ENCODE peak calls at places on chromosomes 13 and 19, in eight cellular contexts. V is CD4-positive, alpha-beta T cell; S is CD4-positive, CD25-positive, alpha-beta regulatory T cell; C is kidney; U is iPS DF 6.9; Z is psoas muscle; A is mammary epithelial cell; E is uterus. R is an unnamed sample.

GRCh38 chr13:112241288-112241687 is 134.9 kb upstream of the SPACA7 start:
- DNase-seq in C (no peak), A (no peak), U (no peak), S (no peak), V (no peak), Z (no peak), E (no peak), R (no peak)

GRCh38 chr13:110455941-110456340 is 105.6 kb downstream of the RAB20 start:
- DNase-seq in U (peak; percentile 79), C (peak; percentile 89), E (peak; percentile 67), Z (peak; percentile 72), V (peak; percentile 32), A (peak; percentile 67), S (peak; percentile 79), R (no peak)

GRCh38 chr19:55642153-55643002 is 1.1 kb upstream of the ZNF581 start:
- DNase-seq in U (no peak), A (no peak), S (peak; percentile 42), Z (no peak), E (no peak), C (peak; percentile 90), V (no peak), R (no peak)

GRCh38 chr13:50915562-50915961 is 6.0 kb downstream of the RNASEH2B start:
- DNase-seq in C (no peak), V (no peak), E (no peak), A (no peak), U (no peak), Z (no peak), S (peak; percentile 39), R (no peak)

GRCh38 chr19:45125975-45126493 is 33.1 kb downstream of the PPP1R37 start:
- DNase-seq in S (peak; percentile 73), U (peak; percentile 57), E (no peak), C (no peak), Z (peak; percentile 65), A (peak; percentile 39), V (peak; percentile 58), R (peak; percentile 12)

GRCh38 chr13:67914535-67914934 is 684.4 kb upstream of the PCDH9 start:
- DNase-seq in E (no peak), V (no peak), U (no peak), C (peak; percentile 60), A (no peak), Z (no peak), S (no peak), R (no peak)

GRCh38 chr13:31890946-31891345 is 140.6 kb upstream of the FRY start:
- DNase-seq in E (no peak), Z (no peak), A (no peak), S (no peak), U (no peak), C (no peak), V (no peak), R (no peak)

GRCh38 chr19:3359850-3360493 is 6.4 kb upstream of the NFIC start:
- DNase-seq in C (no peak), V (no peak), E (no peak), U (no peak), Z (no peak), A (no peak), S (peak; percentile 49), R (no peak)

GRCh38 chr19:18590273-18591272 is 2.0 kb downstream of the REX1BD start:
- DNase-seq in S (no peak), E (no peak), V (no peak), C (peak; percentile 82), A (peak; percentile 76), U (peak; percentile 99), Z (peak; percentile 76), R (no peak)

GRCh38 chr19:4054471-4055208 is 12.1 kb downstream of the ZBTB7A start:
- DNase-seq in A (no peak), E (no peak), V (no peak), C (peak; percentile 79), S (no peak), U (no peak), Z (no peak), R (no peak)

GRCh38 chr13:93345642-93346220 is 119.1 kb downstream of the GPC6 start:
- DNase-seq in E (no peak), S (no peak), C (no peak), A (no peak), Z (no peak), V (no peak), U (no peak), R (no peak)

GRCh38 chr13:110161112-110161897 is 145.7 kb downstream of the COL4A1 start:
- DNase-seq in E (no peak), V (no peak), A (no peak), C (no peak), Z (no peak), S (no peak), U (no peak), R (no peak)

GRCh38 chr13:50893211-50893852 is 16.3 kb upstream of the RNASEH2B start:
- DNase-seq in S (peak; percentile 91), A (no peak), Z (no peak), V (no peak), U (no peak), C (no peak), E (no peak), R (no peak)

GRCh38 chr13:41178040-41178439 is 16.3 kb downstream of the KBTBD7 start:
- DNase-seq in A (peak; percentile 20), E (no peak), U (no peak), S (no peak), C (no peak), Z (no peak), V (no peak), R (no peak)

GRCh38 chr13:30481241-30481760 is 15.6 kb upstream of the HMGB1 start:
- DNase-seq in S (no peak), U (no peak), V (no peak), C (no peak), E (no peak), Z (no peak), A (peak; percentile 25), R (no peak)

GRCh38 chr19:8370176-8371010 is 6.4 kb downstream of the ANGPTL4 start:
- DNase-seq in A (no peak), U (no peak), V (no peak), C (no peak), E (no peak), S (no peak), Z (no peak), R (no peak)

GRCh38 chr19:8366961-8367326 is 3.0 kb downstream of the ANGPTL4 start:
- DNase-seq in Z (peak; percentile 77), C (no peak), S (no peak), E (peak; percentile 59), A (no peak), U (no peak), V (no peak), R (no peak)

GRCh38 chr19:8367327-8368001 is 3.5 kb downstream of the ANGPTL4 start:
- DNase-seq in E (peak; percentile 85), C (peak; percentile 93), V (no peak), S (no peak), A (peak; percentile 90), U (no peak), Z (peak; percentile 96), R (peak; percentile 43)

GRCh38 chr19:8366121-8366581 is 2.2 kb downstream of the ANGPTL4 start:
- DNase-seq in Z (no peak), A (no peak), V (no peak), E (no peak), S (no peak), C (no peak), U (no peak), R (no peak)

DNA sequence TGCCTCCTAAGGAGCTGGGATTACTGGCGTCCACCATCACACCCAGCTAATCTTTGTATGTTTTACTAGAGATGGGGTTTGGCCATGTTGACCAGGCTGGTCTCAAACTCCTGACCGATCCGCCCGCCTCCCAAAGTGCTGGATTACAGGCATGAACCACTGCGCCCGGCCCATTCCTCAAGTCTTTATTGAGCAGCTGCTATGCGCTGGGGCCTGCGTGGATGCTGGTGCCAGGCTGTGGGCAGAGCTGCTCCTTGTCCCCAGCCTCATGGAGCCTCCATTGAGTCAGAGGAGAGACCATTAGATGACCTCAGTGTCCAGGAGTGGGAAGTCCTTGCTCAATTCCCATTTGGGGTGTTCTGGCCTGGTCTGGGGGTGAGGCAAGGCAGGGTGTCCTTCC is 4.2 kb downstream of the ANGPTL4 start:
- DNase-seq in Z (no peak), S (no peak), U (no peak), E (no peak), V (no peak), C (no peak), A (no peak), R (no peak)
- H3K27ac ChIP-seq in Z (peak overlapping the region; percentile 88), S (no peak overlapping the region), U (no peak overlapping the region), E (peak overlapping the region; percentile 72), V (no peak overlapping the region), C (no peak overlapping the region), A (no peak overlapping the region), R (no peak overlapping the region)

GRCh38 chr13:88932950-88933349 is 1261.8 kb downstream of the SLITRK5 start:
- DNase-seq in Z (no peak), V (no peak), A (no peak), C (no peak), E (no peak), S (no peak), U (no peak), R (no peak)

DNA sequence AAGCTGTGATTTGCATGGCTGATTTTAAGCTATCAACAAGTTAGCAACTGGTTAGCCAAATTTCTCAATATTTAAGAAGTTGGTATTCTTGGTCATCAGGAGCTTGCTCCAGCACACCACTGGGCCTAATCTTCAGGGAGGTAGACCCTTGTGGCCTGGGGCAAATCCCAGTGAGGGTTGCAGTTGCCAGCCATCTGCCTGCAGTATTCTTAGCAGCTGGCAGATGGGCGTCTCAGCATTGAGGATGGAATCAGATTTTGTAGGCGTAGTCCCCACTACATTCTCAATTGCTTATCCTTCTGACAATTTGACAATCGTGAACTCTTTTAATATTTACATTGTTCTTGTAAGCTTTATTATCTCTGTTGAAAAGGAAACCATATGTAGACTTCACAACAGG is 1266.2 kb downstream of the SLITRK5 start:
- DNase-seq in U (no peak), E (no peak), V (no peak), S (no peak), A (no peak), Z (no peak), C (no peak), R (no peak)
- H3K27ac ChIP-seq in U (no peak overlapping the region), E (no peak overlapping the region), V (no peak overlapping the region), S (no peak overlapping the region), A (no peak overlapping the region), Z (no peak overlapping the region), C (no peak overlapping the region), R (no peak overlapping the region)

DNA sequence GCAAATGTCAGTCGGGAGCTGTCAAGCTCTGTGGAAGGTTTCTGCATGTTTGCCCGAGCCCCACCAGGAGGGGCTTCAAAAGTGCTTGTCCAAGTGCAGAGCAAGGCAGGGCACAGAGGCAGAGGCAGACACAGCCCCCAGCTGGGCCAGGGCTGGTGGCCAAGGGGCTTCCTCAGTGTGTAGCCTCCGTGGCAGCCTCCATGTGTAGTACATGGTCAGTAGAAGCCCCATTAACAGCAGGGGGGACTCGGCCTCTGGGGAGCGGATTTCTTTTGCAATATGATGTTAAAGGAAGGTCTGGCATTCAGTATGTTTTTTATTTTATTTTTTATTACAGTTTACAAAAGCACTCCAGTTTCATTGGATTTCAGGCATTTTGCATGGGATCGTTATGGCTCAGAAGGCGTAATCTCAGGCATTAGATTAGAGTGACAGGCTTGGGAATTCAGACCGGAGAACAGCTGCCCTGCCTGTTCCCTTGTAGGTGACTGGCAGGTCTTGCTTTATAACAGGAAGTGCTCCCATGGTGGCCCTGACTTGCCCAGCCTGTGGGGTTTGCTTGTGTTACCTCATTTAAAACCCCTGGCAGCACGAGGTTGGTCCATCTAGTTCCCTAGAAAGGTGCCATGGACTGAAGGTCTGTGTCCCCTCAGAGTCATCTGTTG is 129.2 kb downstream of the KDM4B start:
- DNase-seq in S (no peak), Z (no peak), U (no peak), V (no peak), A (no peak), C (no peak), E (no peak), R (no peak)
- H3K27ac ChIP-seq in S (no peak overlapping the region), Z (no peak overlapping the region), U (no peak overlapping the region), V (no peak overlapping the region), A (no peak overlapping the region), C (no peak overlapping the region), E (no peak overlapping the region), R (no peak overlapping the region)

GRCh38 chr13:88303605-88304004 is 632.4 kb downstream of the SLITRK5 start:
- DNase-seq in C (no peak), S (no peak), V (no peak), U (no peak), A (no peak), Z (no peak), E (no peak), R (no peak)
- H3K27ac ChIP-seq in C (no peak overlapping the region), S (no peak overlapping the region), V (no peak overlapping the region), U (no peak overlapping the region), A (no peak overlapping the region), Z (no peak overlapping the region), E (no peak overlapping the region), R (no peak overlapping the region)